ENCODE peak calls at places on chromosomes 3 and 15, in four cellular contexts. O is K562, E is A549, I is GM12878. Y is an unnamed sample.

GRCh38 chr3:36229496-36229895 is 150.8 kb upstream of the STAC start:
- DNase-seq in O (no peak), E (no peak), I (no peak), Y (no peak)

GRCh38 chr3:179688847-179689246 is 36.0 kb downstream of the USP13 start:
- DNase-seq in O (no peak), E (no peak), I (no peak), Y (peak; percentile 58)

GRCh38 chr3:196670335-196670734 is 30.8 kb downstream of the NRROS start:
- DNase-seq in O (no peak), E (no peak), I (no peak), Y (no peak)

GRCh38 chr15:90400759-90401314 is 12.8 kb downstream of the IQGAP1 start:
- DNase-seq in O (peak; percentile 72), E (peak; percentile 94), I (peak; percentile 62), Y (peak; percentile 96)

GRCh38 chr3:137202941-137203340 is 245.2 kb downstream of the IL20RB start:
- DNase-seq in O (no peak), E (no peak), I (no peak), Y (no peak)

GRCh38 chr15:81268881-81269601 is 54.9 kb downstream of the STARD5 start:
- DNase-seq in O (no peak), E (no peak), I (no peak), Y (no peak)

GRCh38 chr15:83733691-83734090 is 79.8 kb downstream of the ADAMTSL3 start:
- DNase-seq in O (no peak), E (no peak), I (no peak), Y (no peak)

GRCh38 chr3:51799879-51800757 is 21.1 kb upstream of the IQCF6 start:
- DNase-seq in O (peak; percentile 25), E (peak; percentile 38), I (peak; percentile 5), Y (peak; percentile 82)

GRCh38 chr15:99403597-99403996 is 152.3 kb downstream of the LRRC28 start:
- DNase-seq in O (no peak), E (no peak), I (no peak), Y (peak; percentile 22)

GRCh38 chr15:51168700-51169099 is 74.0 kb upstream of the TNFAIP8L3 start:
- DNase-seq in O (no peak), E (no peak), I (no peak), Y (no peak)

GRCh38 chr15:82647835-82648256 is 683 bp upstream of the CPEB1 start:
- DNase-seq in O (peak; percentile 92), E (no peak), I (no peak), Y (no peak)

GRCh38 chr15:38201714-38202113 is 50.9 kb upstream of the SPRED1 start:
- DNase-seq in O (no peak), E (no peak), I (no peak), Y (no peak)

GRCh38 chr3:46508850-46509591 is 11.2 kb downstream of the RTP3 start:
- DNase-seq in O (peak; percentile 48), E (no peak), I (no peak), Y (no peak)

GRCh38 chr3:176032043-176032442 is 1165.2 kb downstream of the TBL1XR1 start:
- DNase-seq in O (no peak), E (no peak), I (no peak), Y (peak; percentile 12)

GRCh38 chr3:158167737-158168469 is 58.0 kb downstream of the RSRC1 start:
- DNase-seq in O (peak; percentile 53), E (peak; percentile 79), I (no peak), Y (peak; percentile 98)

GRCh38 chr3:133697960-133698359 is 36.2 kb upstream of the TOPBP1 start:
- DNase-seq in O (no peak), E (no peak), I (no peak), Y (no peak)

GRCh38 chr3:89571298-89571697 is 463.9 kb downstream of the EPHA3 start:
- DNase-seq in O (no peak), E (no peak), I (no peak), Y (no peak)

GRCh38 chr15:92902723-92903587 is 2.8 kb downstream of the CHD2 start:
- DNase-seq in O (no peak), E (no peak), I (no peak), Y (no peak)

GRCh38 chr3:133821767-133822638 is 16.4 kb downstream of the SRPRB start:
- DNase-seq in O (peak; percentile 33), E (no peak), I (no peak), Y (peak; percentile 80)

GRCh38 chr3:3200632-3201212 is 21.2 kb upstream of the CRBN start:
- DNase-seq in O (peak; percentile 19), E (peak; percentile 68), I (peak; percentile 12), Y (peak; percentile 62)

GRCh38 chr3:68090571-68090970 is 436.2 kb upstream of the SUCLG2 start:
- DNase-seq in O (no peak), E (no peak), I (no peak), Y (no peak)

GRCh38 chr3:94456332-94456731 is 393.5 kb downstream of the NSUN3 start:
- DNase-seq in O (no peak), E (no peak), I (no peak), Y (no peak)

GRCh38 chr3:54660599-54661210 is 267.2 kb downstream of the LRTM1 start:
- DNase-seq in O (no peak), E (no peak), I (no peak), Y (no peak)

GRCh38 chr3:69699183-69699582 is 40.1 kb upstream of the MITF start:
- DNase-seq in O (no peak), E (no peak), I (no peak), Y (peak; percentile 15)

GRCh38 chr3:196966526-196967401 is 1.9 kb downstream of the PIGZ start:
- DNase-seq in O (no peak), E (no peak), I (no peak), Y (no peak)

GRCh38 chr3:183272792-183273191 is 19.7 kb downstream of the B3GNT5 start:
- DNase-seq in O (no peak), E (no peak), I (no peak), Y (no peak)

GRCh38 chr3:31695280-31696008 is 162.7 kb downstream of the STT3B start:
- DNase-seq in O (peak; percentile 22), E (peak; percentile 13), I (no peak), Y (no peak)

GRCh38 chr3:107025961-107026360 is 351.3 kb upstream of the CCDC54 start:
- DNase-seq in O (no peak), E (no peak), I (no peak), Y (no peak)

GRCh38 chr3:72601049-72601448 is 247.2 kb downstream of the SHQ1 start:
- DNase-seq in O (no peak), E (no peak), I (no peak), Y (no peak)

GRCh38 chr15:99121207-99121606 is 16.3 kb downstream of the SYNM start:
- DNase-seq in O (no peak), E (no peak), I (no peak), Y (no peak)

GRCh38 chr15:83904107-83904720 is 250.3 kb downstream of the ADAMTSL3 start:
- DNase-seq in O (no peak), E (no peak), I (no peak), Y (peak; percentile 59)

GRCh38 chr3:49165771-49166751 is at the start of gene CCDC71:
- DNase-seq in O (peak; percentile 81), E (peak; percentile 61), I (peak; percentile 20), Y (peak; percentile 51)
- TF ChIP-seq POLR2A in O (peak; percentile 53), E (peak; percentile 31), I (peak; percentile 89), Y (peak; percentile 80)

DNA sequence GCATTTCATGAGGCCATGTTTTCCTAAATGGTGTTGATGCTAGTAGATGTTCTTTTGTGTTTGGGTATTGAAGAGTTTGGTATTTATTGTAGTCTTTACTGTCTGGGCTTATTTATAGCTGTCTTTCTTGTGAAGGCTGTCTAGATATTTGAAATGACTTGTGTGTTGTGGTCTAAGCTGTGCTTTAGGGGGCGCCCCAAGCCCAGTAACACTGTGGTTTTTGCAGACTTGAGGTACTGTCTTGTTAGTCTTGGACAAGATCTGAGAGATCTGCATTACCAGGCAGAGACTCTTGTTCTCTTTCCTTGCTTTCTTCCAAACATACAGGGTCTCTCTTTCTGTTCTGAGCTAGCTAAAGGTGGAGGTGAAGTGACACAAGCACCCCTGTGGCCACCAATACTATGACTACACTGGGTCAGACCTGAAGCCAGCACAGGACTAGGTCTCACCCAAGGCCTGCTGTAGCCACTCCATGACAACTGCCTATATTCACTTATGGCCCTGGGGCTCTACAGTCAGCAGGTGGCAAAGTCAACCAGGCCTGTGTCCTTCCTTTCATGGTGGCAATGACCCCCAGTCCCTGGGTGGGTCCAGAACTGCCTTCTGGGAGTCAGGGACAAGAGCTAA is 152.1 kb upstream of the TBC1D5 start:
- DNase-seq in O (no peak), E (peak; percentile 62), I (no peak), Y (peak; percentile 45)
- TF ChIP-seq RCOR1 in O (no peak), E (no peak), I (no peak), Y (no peak)

DNA sequence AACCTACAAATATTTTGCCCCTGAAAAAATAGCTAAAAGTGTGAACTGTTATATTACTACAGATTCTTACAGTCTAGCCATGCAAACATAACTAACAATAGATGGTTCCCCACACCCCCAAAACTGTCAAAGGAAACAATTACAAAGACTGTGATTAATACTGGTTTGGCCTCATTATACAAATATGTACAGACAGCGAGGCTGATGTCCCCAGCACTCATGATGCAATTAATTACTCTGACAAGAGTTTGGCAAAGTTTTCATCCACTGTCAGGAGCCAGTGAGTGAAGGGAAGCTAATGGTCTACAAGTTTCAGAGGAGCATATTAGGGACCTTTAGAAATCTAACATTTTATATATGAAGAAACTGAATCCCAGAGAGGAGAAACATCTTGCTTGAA is 61.0 kb downstream of the HMG20A start:
- DNase-seq in O (no peak), E (no peak), I (no peak), Y (no peak)
- TF ChIP-seq POLR2A in O (no peak), E (no peak), I (no peak), Y (no peak)

DNA sequence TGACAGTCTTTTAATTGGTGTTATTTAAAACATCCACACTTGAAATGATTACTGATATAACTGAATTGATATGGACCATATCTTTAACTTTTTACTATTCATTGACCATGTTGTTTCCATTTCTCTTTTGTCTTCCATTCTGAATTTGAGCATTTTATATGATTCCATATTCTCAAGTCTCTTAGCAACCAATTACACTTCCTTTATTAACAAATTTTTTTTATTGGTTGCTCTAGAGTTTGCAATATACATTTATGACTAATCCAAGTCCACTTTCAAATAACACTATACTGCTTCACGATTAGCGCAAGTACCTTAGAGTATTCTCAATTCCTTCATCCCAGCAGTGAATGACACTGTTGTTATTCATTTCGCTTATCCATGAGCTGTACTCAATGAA is 16.4 kb downstream of the RFX7 start:
- DNase-seq in O (no peak), E (no peak), I (no peak), Y (no peak)
- TF ChIP-seq RCOR1 in O (no peak), E (no peak), I (no peak), Y (no peak)

GRCh38 chr15:55743615-55743978 is 645 bp upstream of the PRTG start:
- DNase-seq in O (no peak), E (no peak), I (no peak), Y (no peak)

GRCh38 chr15:55741592-55742497 is 1.1 kb downstream of the PRTG start:
- DNase-seq in O (no peak), E (peak; percentile 37), I (no peak), Y (no peak)

GRCh38 chr15:55742498-55742926 is 440 bp downstream of the PRTG start:
- DNase-seq in O (no peak), E (peak; percentile 53), I (no peak), Y (peak; percentile 22)

GRCh38 chr15:55744026-55744655 is 1.2 kb upstream of the PRTG start:
- DNase-seq in O (no peak), E (no peak), I (no peak), Y (no peak)

GRCh38 chr15:55742927-55743614 is at the start of gene PRTG:
- DNase-seq in O (peak; percentile 37), E (peak; percentile 92), I (no peak), Y (peak; percentile 69)
- TF ChIP-seq POLR2A in O (no peak), E (peak; percentile 59), I (no peak), Y (no peak)